ENCODE peak calls at places on chromosomes 13 and 19, in four cellular contexts. R is H1, K is A549, M is K562. P is an unnamed sample.

GRCh38 chr19:38564981-38565685 is 52.6 kb downstream of the MAP4K1 start:
- DNase-seq in M (no peak), K (peak), R (no peak), P (no peak)

GRCh38 chr19:16794456-16794855 is 34.7 kb upstream of the SIN3B start:
- DNase-seq in K (no peak), M (no peak), R (no peak), P (no peak)

GRCh38 chr19:11479470-11480080 is 1.3 kb downstream of the ELAVL3 start:
- DNase-seq in M (peak), K (no peak), R (peak), P (peak)

GRCh38 chr19:55041627-55042343 is 3.7 kb upstream of the GP6 start:
- DNase-seq in K (no peak), M (peak), R (no peak), P (no peak)

GRCh38 chr13:102401305-102401704 is 543 bp downstream of the FGF14 start:
- DNase-seq in R (no peak), M (no peak), K (no peak), P (no peak)

GRCh38 chr13:50800091-50800739 is 43.3 kb downstream of the DLEU7 start:
- DNase-seq in M (no peak), K (no peak), R (no peak), P (no peak)

GRCh38 chr19:3508771-3509535 is 2.8 kb downstream of the FZR1 start:
- DNase-seq in M (peak), K (no peak), R (no peak), P (no peak)

GRCh38 chr13:108755084-108755483 is 125.7 kb downstream of the MYO16 start:
- DNase-seq in K (no peak), R (no peak), M (no peak), P (no peak)

GRCh38 chr13:35599385-35599784 is 122.9 kb upstream of the MAB21L1 start:
- DNase-seq in R (no peak), M (no peak), K (no peak), P (no peak)

GRCh38 chr13:91592050-91593014 is 193.9 kb downstream of the GPC5 start:
- DNase-seq in M (no peak), R (no peak), K (no peak), P (no peak)

GRCh38 chr19:3269972-3270667 is 45.7 kb downstream of the CELF5 start:
- DNase-seq in M (no peak), K (no peak), R (no peak), P (no peak)

GRCh38 chr19:292951-293350 is 1.7 kb upstream of the PLPP2 start:
- DNase-seq in R (no peak), M (no peak), K (no peak), P (no peak)

GRCh38 chr19:47495478-47496372 is 11.7 kb upstream of the KPTN start:
- DNase-seq in M (no peak), K (no peak), R (no peak), P (no peak)

GRCh38 chr13:92649140-92649813 is 577.3 kb upstream of the GPC6 start:
- DNase-seq in M (no peak), R (no peak), K (no peak), P (no peak)

GRCh38 chr19:52190679-52191293 is 934 bp downstream of the PPP2R1A start:
- DNase-seq in K (peak), R (no peak), M (peak), P (no peak)

GRCh38 chr19:6424190-6424938 is at the start of gene KHSRP:
- DNase-seq in M (peak), R (no peak), K (no peak), P (no peak)

GRCh38 chr19:3005345-3005744 is 23.7 kb downstream of the TLE2 start:
- DNase-seq in R (no peak), K (no peak), M (no peak), P (no peak)

GRCh38 chr19:56103027-56103614 is 18.0 kb downstream of the ZNF787 start:
- DNase-seq in K (no peak), M (no peak), R (no peak), P (no peak)

GRCh38 chr13:23797276-23797903 is 91.8 kb downstream of the MIPEP start:
- DNase-seq in R (no peak), M (no peak), K (no peak), P (no peak)

GRCh38 chr13:114078501-114079451 is 53.6 kb downstream of the RASA3 start:
- DNase-seq in K (no peak), M (no peak), R (no peak), P (no peak)

GRCh38 chr19:10919352-10920287 is 8.8 kb downstream of the YIPF2 start:
- DNase-seq in R (no peak), K (no peak), M (no peak), P (no peak)

GRCh38 chr19:16530540-16531379 is 11.5 kb downstream of the CHERP start:
- DNase-seq in R (no peak), M (no peak), K (no peak), P (no peak)

GRCh38 chr13:97809576-97809975 is 143.9 kb upstream of the IPO5 start:
- DNase-seq in R (no peak), M (no peak), K (no peak), P (no peak)

GRCh38 chr13:52141299-52141698 is 12.4 kb upstream of the NEK5 start:
- DNase-seq in K (no peak), R (no peak), M (no peak), P (no peak)

GRCh38 chr13:29507356-29507755 is 88.1 kb downstream of the SLC7A1 start:
- DNase-seq in M (no peak), K (no peak), R (no peak), P (no peak)

GRCh38 chr13:50366488-50367174 is 351.4 kb downstream of the KCNRG start:
- DNase-seq in R (no peak), K (no peak), M (no peak), P (no peak)

GRCh38 chr13:53490732-53491131 is 462.1 kb downstream of the OLFM4 start:
- DNase-seq in K (no peak), R (no peak), M (no peak), P (no peak)

GRCh38 chr13:99083976-99084375 is 106.1 kb upstream of the DOCK9 start:
- DNase-seq in R (no peak), K (no peak), M (no peak), P (no peak)

GRCh38 chr13:77386880-77387606 is 60.1 kb upstream of the MYCBP2 start:
- DNase-seq in R (no peak), M (no peak), K (peak), P (no peak)

GRCh38 chr13:40657961-40658360 is 8.5 kb downstream of the FOXO1 start:
- DNase-seq in M (no peak), K (no peak), R (no peak), P (no peak)

GRCh38 chr19:2255982-2256685 is at the start of gene JSRP1:
- DNase-seq in M (no peak), K (no peak), R (no peak), P (no peak)

GRCh38 chr13:28597641-28598040 is 61.3 kb upstream of the POMP start:
- DNase-seq in R (no peak), K (no peak), M (no peak), P (no peak)

GRCh38 chr13:91758724-91759123 is 360.3 kb downstream of the GPC5 start:
- DNase-seq in R (no peak), M (no peak), K (no peak), P (no peak)

GRCh38 chr13:34545461-34545860 is 396.6 kb upstream of the NBEA start:
- DNase-seq in M (no peak), K (no peak), R (no peak), P (no peak)

GRCh38 chr13:101515504-101515903 is 63.0 kb downstream of the ITGBL1 start:
- DNase-seq in R (no peak), M (no peak), K (no peak), P (no peak)

GRCh38 chr19:49490287-49491029 is 3.0 kb downstream of the RPL13A start:
- DNase-seq in M (no peak), K (no peak), R (no peak), P (no peak)

GRCh38 chr13:24923305-24923640 is 159.3 kb downstream of the RNF17 start:
- DNase-seq in R (no peak), M (peak), K (no peak), P (no peak)
- TF ChIP-seq CEBPB in R (no peak), M (peak), K (no peak), P (no peak)

GRCh38 chr13:110308377-110309158 is 1.5 kb downstream of the COL4A2 start:
- DNase-seq in K (peak), M (no peak), R (no peak), P (no peak)

GRCh38 chr13:110305949-110306339 is 1.0 kb downstream of the COL4A1 start:
- DNase-seq in M (no peak), K (no peak), R (no peak), P (no peak)

GRCh38 chr13:110306340-110306959 is 507 bp downstream of the COL4A1 start:
- DNase-seq in R (no peak), M (no peak), K (no peak), P (no peak)

GRCh38 chr13:110307697-110308376 is 753 bp downstream of the COL4A2 start:
- DNase-seq in R (no peak), K (peak), M (no peak), P (no peak)

DNA sequence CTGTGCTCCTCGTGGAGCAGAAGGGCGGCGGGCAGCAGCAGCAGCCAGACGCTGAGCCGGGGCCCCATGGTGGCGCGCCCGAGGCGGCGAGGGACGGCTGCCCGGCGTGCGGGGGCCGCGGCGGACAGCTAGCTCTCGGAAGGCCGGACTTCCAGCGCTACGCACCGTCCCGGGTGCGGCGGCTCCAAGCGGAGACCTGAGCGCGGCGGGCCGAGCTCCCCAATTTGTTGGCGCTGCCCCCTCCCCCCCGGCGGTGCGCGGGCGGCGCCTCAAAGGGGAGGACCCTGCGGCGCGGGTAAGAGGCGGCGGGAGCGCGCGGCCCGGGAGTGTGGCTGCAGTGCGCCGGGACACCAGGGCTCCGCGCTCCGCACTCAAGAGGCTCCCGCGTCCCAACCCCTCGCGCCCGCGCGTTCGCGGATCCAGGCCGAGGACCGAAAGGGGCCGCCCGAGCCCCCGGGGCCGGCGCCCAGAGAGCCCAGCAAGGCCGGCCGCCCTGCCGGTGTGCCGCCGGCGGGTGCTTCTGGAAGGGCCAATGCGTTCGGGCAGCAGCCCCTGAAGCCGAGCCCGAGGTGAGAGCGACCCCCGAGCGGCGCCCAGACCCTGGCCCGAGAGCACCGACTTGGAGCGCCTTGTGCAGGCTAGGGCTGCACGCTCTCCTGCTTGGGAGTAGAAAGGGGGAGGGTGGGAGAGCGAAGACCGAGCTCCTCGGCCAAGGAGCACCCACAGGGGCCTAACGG is at the start of the genes COL4A1 and COL4A2:
- DNase-seq in M (no peak), K (peak), R (no peak), P (no peak)
- TF ChIP-seq PHF8 in M (no peak), K (peak), R (peak), P (no peak)

GRCh38 chr19:30906871-30907270 is 442.4 kb downstream of the TSHZ3 start:
- DNase-seq in R (no peak), K (no peak), M (no peak), P (no peak)
- TF ChIP-seq CEBPB in R (no peak), K (no peak), M (no peak), P (no peak)

GRCh38 chr13:89057274-89057673 is 1386.1 kb downstream of the SLITRK5 start:
- DNase-seq in M (no peak), K (no peak), R (no peak), P (no peak)
- TF ChIP-seq PHF8 in M (no peak), K (no peak), R (no peak), P (no peak)

GRCh38 chr13:83824561-83824960 is 57.7 kb downstream of the SLITRK1 start:
- DNase-seq in K (no peak), R (no peak), M (no peak), P (no peak)

GRCh38 chr13:83824120-83824519 is 58.2 kb downstream of the SLITRK1 start:
- DNase-seq in R (no peak), M (no peak), K (no peak), P (no peak)

GRCh38 chr13:83827338-83827737 is 54.9 kb downstream of the SLITRK1 start:
- DNase-seq in M (no peak), K (no peak), R (no peak), P (no peak)

GRCh38 chr13:83829800-83830199 is 52.5 kb downstream of the SLITRK1 start:
- DNase-seq in R (no peak), K (no peak), M (no peak), P (no peak)

DNA sequence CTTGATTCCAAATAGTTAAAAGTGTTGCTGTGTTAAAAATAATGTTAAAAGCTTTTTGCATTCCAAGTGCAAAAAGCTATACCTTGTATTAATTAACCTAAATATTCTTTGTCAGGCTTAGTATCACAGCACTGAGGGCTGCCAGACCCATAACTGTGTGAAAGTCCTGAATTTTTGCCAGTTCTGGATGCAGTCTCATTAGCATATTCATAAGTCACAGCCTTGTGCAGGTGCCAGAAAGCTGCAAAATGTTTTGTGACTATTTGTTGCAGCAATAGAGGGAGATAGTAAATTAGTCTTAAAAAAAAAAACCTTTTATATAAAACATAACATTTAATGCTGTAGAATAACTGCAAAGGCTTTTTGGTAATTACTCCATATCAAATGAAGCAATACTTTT is 56.6 kb downstream of the SLITRK1 start:
- DNase-seq in K (no peak), M (no peak), R (no peak), P (no peak)
- TF ChIP-seq CEBPB in K (no peak), M (no peak), R (no peak), P (no peak)

GRCh38 chr19:46179076-46179740 is 31.2 kb downstream of the IGFL2 start:
- DNase-seq in R (no peak), M (no peak), K (no peak), P (no peak)

GRCh38 chr19:46181386-46181774 is 33.3 kb downstream of the IGFL2 start:
- DNase-seq in M (no peak), K (peak), R (no peak), P (no peak)

GRCh38 chr19:46180701-46181385 is 32.8 kb downstream of the IGFL2 start:
- DNase-seq in M (no peak), K (peak), R (no peak), P (no peak)

GRCh38 chr19:46173886-46174475 is 25.9 kb downstream of the IGFL2 start:
- DNase-seq in R (no peak), K (no peak), M (no peak), P (no peak)

GRCh38 chr19:46176116-46176860 is 28.2 kb downstream of the IGFL2 start:
- DNase-seq in R (no peak), K (no peak), M (no peak), P (no peak)
- TF ChIP-seq PHF8 in R (no peak), K (no peak), M (no peak), P (no peak)

GRCh38 chr13:37173214-37173613 is 67.8 kb upstream of the CSNK1A1L start:
- DNase-seq in M (no peak), R (no peak), K (no peak), P (no peak)

GRCh38 chr13:37179646-37180045 is 74.2 kb upstream of the CSNK1A1L start:
- DNase-seq in K (no peak), R (no peak), M (no peak), P (no peak)

GRCh38 chr13:37175996-37176395 is 70.5 kb upstream of the CSNK1A1L start:
- DNase-seq in M (no peak), R (no peak), K (no peak), P (no peak)
- TF ChIP-seq CEBPB in M (no peak), R (no peak), K (no peak), P (no peak)

DNA sequence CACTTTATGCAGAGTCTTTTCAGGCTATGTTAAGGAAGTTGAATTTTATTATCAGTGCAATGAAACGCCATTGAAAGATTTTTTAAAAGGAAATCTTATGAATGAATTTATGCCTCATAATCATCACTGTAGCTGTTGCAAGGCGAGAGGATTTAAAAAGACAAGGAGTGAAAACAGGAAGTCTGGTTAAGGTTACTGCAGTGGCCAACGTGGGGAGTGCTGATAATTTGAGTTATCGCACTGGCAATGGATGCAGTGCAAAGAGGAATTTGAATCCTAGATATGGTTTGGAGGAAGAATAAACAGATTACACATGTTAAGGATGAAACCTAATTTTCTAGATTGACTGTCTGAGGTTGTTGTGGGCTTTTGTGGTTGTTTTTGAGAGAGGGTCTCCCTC is 253.7 kb downstream of the DACH1 start:
- DNase-seq in R (no peak), M (no peak), K (no peak), P (no peak)
- TF ChIP-seq PHF8 in R (no peak), M (no peak), K (no peak), P (no peak)

GRCh38 chr19:44641460-44641859 is 2.2 kb upstream of the PVR start:
- DNase-seq in M (no peak), R (no peak), K (no peak), P (no peak)
- TF ChIP-seq CEBPB in M (no peak), R (no peak), K (no peak), P (no peak)

P was measured in HepG2.